ENCODE peak calls at places on chromosomes 7 and 10, in six cellular contexts. Y is HepG2, X is HCT116, N is H1, O is GM12878, A is K562. F is an unnamed sample.
A peak's percentile ranks its signal among the peaks of the same experiment; 100 is the strongest.

GRCh38 chr7:106312099-106312871 is 27.5 kb upstream of the NAMPT start:
- DNase-seq in Y (no peak), A (no peak), X (no peak), O (no peak), N (no peak), F (no peak)

GRCh38 chr7:38658916-38659315 is 27.7 kb upstream of the AMPH start:
- DNase-seq in A (no peak), Y (no peak), N (no peak), O (no peak), X (no peak), F (no peak)

GRCh38 chr10:69428138-69428537 is 11.4 kb upstream of the TACR2 start:
- DNase-seq in A (no peak), Y (no peak), O (no peak), X (no peak), N (no peak), F (no peak)

GRCh38 chr7:84055904-84056615 is 138.5 kb downstream of the SEMA3A start:
- DNase-seq in O (no peak), Y (no peak), X (no peak), A (no peak), N (no peak), F (no peak)

GRCh38 chr7:139431010-139431409 is 52.5 kb downstream of the KLRG2 start:
- DNase-seq in O (no peak), X (peak; percentile 32), Y (no peak), A (no peak), N (no peak), F (no peak)

GRCh38 chr10:95861401-95861800 is 46.4 kb upstream of the CC2D2B start:
- DNase-seq in N (no peak), O (no peak), A (no peak), X (no peak), Y (no peak), F (no peak)

GRCh38 chr7:20539201-20539600 is 76.3 kb upstream of the ABCB5 start:
- DNase-seq in X (peak; percentile 35), Y (peak; percentile 21), N (no peak), O (no peak), A (peak; percentile 16), F (no peak)

GRCh38 chr7:104096683-104097082 is 107.2 kb upstream of the RELN start:
- DNase-seq in Y (peak; percentile 78), X (peak; percentile 21), A (no peak), N (no peak), O (no peak), F (peak; percentile 11)

GRCh38 chr7:155166673-155167370 is 96.7 kb downstream of the HTR5A start:
- DNase-seq in X (peak; percentile 72), O (no peak), A (peak; percentile 32), Y (no peak), N (no peak), F (peak; percentile 84)

GRCh38 chr10:30000802-30001571 is 58.4 kb downstream of the JCAD start:
- DNase-seq in O (no peak), A (no peak), X (no peak), Y (peak; percentile 51), N (no peak), F (peak; percentile 77)

GRCh38 chr10:14588084-14588937 is 186.4 kb downstream of the FAM107B start:
- DNase-seq in Y (peak; percentile 84), X (no peak), N (no peak), A (no peak), O (no peak), F (peak; percentile 97)

GRCh38 chr10:43211431-43212042 is 55.3 kb downstream of the RASGEF1A start:
- DNase-seq in Y (no peak), A (no peak), O (no peak), N (no peak), X (no peak), F (no peak)

GRCh38 chr10:112282086-112282485 is 1.1 kb upstream of the TECTB start:
- DNase-seq in N (no peak), O (no peak), A (no peak), Y (no peak), X (no peak), F (no peak)

GRCh38 chr7:41134242-41134872 is 568.5 kb downstream of the INHBA start:
- DNase-seq in Y (no peak), X (no peak), N (no peak), O (peak; percentile 64), A (no peak), F (no peak)

GRCh38 chr7:3569643-3570042 is 268.6 kb downstream of the SDK1 start:
- DNase-seq in N (no peak), Y (no peak), X (no peak), A (no peak), O (no peak), F (no peak)

GRCh38 chr10:66349726-66350125 is 576.1 kb upstream of the LRRTM3 start:
- DNase-seq in N (no peak), O (no peak), A (no peak), Y (no peak), X (no peak), F (no peak)

GRCh38 chr7:6637544-6638229 is 569 bp downstream of the ZNF316 start:
- DNase-seq in N (no peak), X (no peak), Y (peak; percentile 39), A (peak; percentile 95), O (no peak), F (peak; percentile 23)

GRCh38 chr7:30330134-30331111 is 46.0 kb downstream of the ZNRF2 start:
- DNase-seq in A (no peak), Y (no peak), O (peak; percentile 74), N (no peak), X (no peak), F (no peak)

GRCh38 chr7:75854233-75854632 is 24.6 kb upstream of the RHBDD2 start:
- DNase-seq in O (no peak), A (no peak), N (no peak), X (no peak), Y (no peak), F (no peak)

GRCh38 chr7:6615853-6616555 is 594 bp downstream of the ZNF853 start:
- DNase-seq in O (no peak), Y (peak; percentile 24), N (no peak), A (no peak), X (no peak), F (no peak)

GRCh38 chr7:16603633-16604032 is 41.9 kb downstream of the ANKMY2 start:
- DNase-seq in O (no peak), X (no peak), Y (no peak), A (no peak), N (no peak), F (no peak)

GRCh38 chr7:16606704-16607103 is 38.9 kb downstream of the ANKMY2 start:
- DNase-seq in Y (no peak), A (no peak), N (no peak), X (no peak), O (no peak), F (no peak)

GRCh38 chr7:16609842-16610450 is 35.6 kb downstream of the ANKMY2 start:
- DNase-seq in Y (peak; percentile 30), A (no peak), O (no peak), X (no peak), N (no peak), F (no peak)

GRCh38 chr7:16599860-16600259 is 45.7 kb downstream of the ANKMY2 start:
- DNase-seq in O (no peak), A (no peak), X (no peak), Y (no peak), N (no peak), F (no peak)

GRCh38 chr7:16604054-16604453 is 41.5 kb downstream of the ANKMY2 start:
- DNase-seq in A (no peak), O (no peak), N (no peak), Y (peak; percentile 10), X (no peak), F (peak; percentile 21)
- TF ChIP-seq CTCF in A (no peak), O (peak; percentile 10), N (no peak), Y (no peak), X (peak; percentile 33), F (no peak)

GRCh38 chr7:149772236-149772820 is 1.1 kb downstream of the ZNF467 start:
- DNase-seq in X (no peak), Y (no peak), N (no peak), O (no peak), A (peak; percentile 86), F (no peak)
- TF ChIP-seq EZH2 in X (no peak), Y (no peak), N (no peak), O (no peak), A (no peak), F (no peak)

GRCh38 chr7:121954803-121955202 is 81.8 kb downstream of the PTPRZ1 start:
- DNase-seq in X (no peak), O (no peak), Y (no peak), N (no peak), A (no peak), F (no peak)
- TF ChIP-seq MAX in X (no peak), O (no peak), Y (no peak), N (no peak), A (no peak), F (no peak)

GRCh38 chr10:80444646-80445319 is 9.3 kb upstream of the TSPAN14 start:
- DNase-seq in A (peak; percentile 88), X (no peak), Y (peak; percentile 58), N (no peak), O (peak; percentile 63), F (peak; percentile 70)
- TF ChIP-seq CTCF in A (peak; percentile 96), X (peak; percentile 90), Y (peak; percentile 78), N (peak; percentile 95), O (peak; percentile 93), F (peak; percentile 80)

GRCh38 chr7:127251458-127252379 is 1.0 kb downstream of the GRM8 start:
- DNase-seq in A (no peak), X (no peak), N (no peak), Y (no peak), O (no peak), F (no peak)
- TF ChIP-seq EZH2 in A (no peak), X (no peak), N (peak; percentile 74), Y (no peak), O (peak; percentile 80), F (peak; percentile 86)

GRCh38 chr7:32661501-32661900 is 166.2 kb downstream of the AVL9 start:
- DNase-seq in N (no peak), A (no peak), Y (no peak), O (no peak), X (no peak), F (no peak)
- TF ChIP-seq MAX in N (no peak), A (no peak), Y (no peak), O (no peak), X (no peak), F (no peak)

DNA sequence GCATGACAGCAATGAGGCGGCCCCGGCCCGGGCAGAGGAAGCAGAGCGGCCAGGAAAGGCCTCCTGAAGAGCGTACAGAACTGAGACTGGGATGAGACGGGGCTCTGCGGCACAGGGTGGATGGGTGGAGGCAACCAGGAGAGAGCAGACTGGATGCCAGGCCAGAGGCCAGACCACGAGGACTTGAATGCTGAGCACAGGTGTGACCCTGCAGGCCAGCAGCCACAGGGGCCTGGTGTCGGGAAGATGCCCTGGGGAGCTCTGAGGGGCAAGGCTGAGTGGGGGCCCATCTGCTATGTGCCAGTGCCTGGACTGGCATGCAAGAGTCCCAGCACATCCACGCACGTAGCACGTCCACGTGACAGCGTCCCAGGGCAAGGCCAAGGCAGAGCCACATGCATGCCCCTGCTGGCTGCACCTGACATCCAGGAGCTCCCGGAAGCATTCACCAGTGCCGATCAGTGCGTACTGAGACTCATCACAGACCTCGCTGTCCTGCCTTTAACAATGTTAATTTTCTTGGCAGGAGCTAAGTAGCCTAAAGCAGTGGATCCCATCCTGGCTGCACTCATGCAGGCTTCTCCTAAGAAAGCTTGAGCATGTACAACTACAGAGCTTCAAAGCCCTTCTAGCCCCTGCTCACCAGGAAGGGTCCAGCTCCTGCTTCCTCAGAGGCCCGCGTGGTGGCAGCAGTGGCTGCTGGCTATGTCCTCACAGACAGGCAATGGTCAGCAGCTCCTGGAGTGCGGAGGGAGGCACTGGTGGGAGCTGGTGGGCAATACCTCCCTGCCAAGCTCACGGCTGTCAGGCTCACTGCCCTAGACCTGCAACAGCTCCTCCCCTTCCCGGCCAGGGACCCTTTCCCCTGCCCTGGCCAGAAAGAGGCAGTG is 18.0 kb downstream of the GRID1 start:
- DNase-seq in X (no peak), Y (peak; percentile 19), O (no peak), A (no peak), N (no peak), F (no peak)
- TF ChIP-seq CTCF in X (no peak), Y (peak; percentile 74), O (no peak), A (peak; percentile 53), N (peak; percentile 48), F (peak; percentile 19)

F was measured in endothelial cell of umbilical vein.